ENCODE peak calls at places on chromosome 1, in ten cellular contexts. One of them, this sample, is unnamed.

GRCh38 chr1:175494950-175495349 is 248.4 kb downstream of the TNR start:
- DNase-seq in A549: no peak
- DNase-seq in right lobe of liver: no peak
- DNase-seq in uterus: no peak
- DNase-seq in esophagus squamous epithelium: no peak
- DNase-seq in stomach: no peak
- DNase-seq in breast epithelium: no peak
- DNase-seq in esophagus muscularis mucosa: no peak
- DNase-seq in adrenal gland: no peak
- DNase-seq in H54: no peak
- DNase-seq in this sample: no peak

GRCh38 chr1:53482441-53483153 is 23.4 kb downstream of the DMRTB1 start:
- DNase-seq in adrenal gland: no peak
- DNase-seq in esophagus muscularis mucosa: no peak
- DNase-seq in breast epithelium: no peak
- DNase-seq in right lobe of liver: no peak
- DNase-seq in A549: no peak
- DNase-seq in H54: no peak
- DNase-seq in stomach: no peak
- DNase-seq in uterus: no peak
- DNase-seq in esophagus squamous epithelium: no peak
- DNase-seq in this sample: no peak

GRCh38 chr1:64508521-64509096 is 38.7 kb downstream of the CACHD1 start:
- DNase-seq in H54: no peak
- DNase-seq in stomach: no peak
- DNase-seq in esophagus muscularis mucosa: no peak
- DNase-seq in esophagus squamous epithelium: no peak
- DNase-seq in A549: no peak
- DNase-seq in uterus: no peak
- DNase-seq in adrenal gland: no peak
- DNase-seq in right lobe of liver: no peak
- DNase-seq in breast epithelium: no peak
- DNase-seq in this sample: no peak

GRCh38 chr1:36528361-36529349 is 45.9 kb upstream of the CSF3R start:
- DNase-seq in breast epithelium: no peak
- DNase-seq in adrenal gland: no peak
- DNase-seq in A549: peak; percentile 16
- DNase-seq in esophagus muscularis mucosa: no peak
- DNase-seq in esophagus squamous epithelium: no peak
- DNase-seq in stomach: no peak
- DNase-seq in uterus: no peak
- DNase-seq in H54: no peak
- DNase-seq in right lobe of liver: no peak
- DNase-seq in this sample: peak; percentile 60

GRCh38 chr1:6330410-6330827 is 63.1 kb downstream of the ACOT7 start:
- DNase-seq in esophagus muscularis mucosa: no peak
- DNase-seq in right lobe of liver: no peak
- DNase-seq in uterus: peak; percentile 39
- DNase-seq in stomach: no peak
- DNase-seq in breast epithelium: no peak
- DNase-seq in A549: no peak
- DNase-seq in adrenal gland: no peak
- DNase-seq in esophagus squamous epithelium: no peak
- DNase-seq in H54: no peak
- DNase-seq in this sample: no peak

GRCh38 chr1:40344597-40344996 is 27.5 kb upstream of the COL9A2 start:
- DNase-seq in esophagus muscularis mucosa: no peak
- DNase-seq in right lobe of liver: peak; percentile 49
- DNase-seq in stomach: peak; percentile 44
- DNase-seq in esophagus squamous epithelium: no peak
- DNase-seq in H54: peak; percentile 61
- DNase-seq in adrenal gland: peak; percentile 55
- DNase-seq in breast epithelium: peak; percentile 27
- DNase-seq in A549: peak; percentile 11
- DNase-seq in uterus: no peak
- DNase-seq in this sample: peak; percentile 42

GRCh38 chr1:41874903-41875411 is 43.8 kb downstream of the HIVEP3 start:
- DNase-seq in breast epithelium: no peak
- DNase-seq in A549: no peak
- DNase-seq in stomach: no peak
- DNase-seq in uterus: no peak
- DNase-seq in H54: no peak
- DNase-seq in esophagus squamous epithelium: no peak
- DNase-seq in right lobe of liver: no peak
- DNase-seq in esophagus muscularis mucosa: no peak
- DNase-seq in adrenal gland: no peak
- DNase-seq in this sample: no peak

GRCh38 chr1:38964140-38964548 is 22.5 kb upstream of the RHBDL2 start:
- DNase-seq in right lobe of liver: no peak
- DNase-seq in breast epithelium: no peak
- DNase-seq in H54: no peak
- DNase-seq in esophagus squamous epithelium: no peak
- DNase-seq in A549: peak; percentile 27
- DNase-seq in esophagus muscularis mucosa: no peak
- DNase-seq in uterus: no peak
- DNase-seq in adrenal gland: no peak
- DNase-seq in stomach: no peak
- DNase-seq in this sample: no peak

GRCh38 chr1:54253480-54253879 is 53.5 kb downstream of the MRPL37 start:
- DNase-seq in uterus: no peak
- DNase-seq in breast epithelium: no peak
- DNase-seq in adrenal gland: peak; percentile 75
- DNase-seq in esophagus squamous epithelium: no peak
- DNase-seq in A549: peak; percentile 31
- DNase-seq in stomach: no peak
- DNase-seq in H54: peak; percentile 99
- DNase-seq in right lobe of liver: no peak
- DNase-seq in esophagus muscularis mucosa: no peak
- DNase-seq in this sample: no peak

GRCh38 chr1:3822421-3822820 is 26.1 kb upstream of the LRRC47 start:
- DNase-seq in uterus: no peak
- DNase-seq in breast epithelium: no peak
- DNase-seq in esophagus muscularis mucosa: no peak
- DNase-seq in A549: no peak
- DNase-seq in H54: no peak
- DNase-seq in stomach: no peak
- DNase-seq in adrenal gland: no peak
- DNase-seq in right lobe of liver: peak; percentile 9
- DNase-seq in esophagus squamous epithelium: no peak
- DNase-seq in this sample: no peak

GRCh38 chr1:24619376-24619775 is 23.7 kb upstream of the SRRM1 start:
- DNase-seq in stomach: no peak
- DNase-seq in esophagus squamous epithelium: no peak
- DNase-seq in right lobe of liver: no peak
- DNase-seq in breast epithelium: peak; percentile 87
- DNase-seq in esophagus muscularis mucosa: no peak
- DNase-seq in adrenal gland: no peak
- DNase-seq in A549: no peak
- DNase-seq in H54: no peak
- DNase-seq in uterus: no peak
- DNase-seq in this sample: no peak

GRCh38 chr1:50368179-50369007 is 54.9 kb downstream of the DMRTA2 start:
- DNase-seq in esophagus squamous epithelium: no peak
- DNase-seq in right lobe of liver: no peak
- DNase-seq in A549: peak; percentile 15
- DNase-seq in breast epithelium: no peak
- DNase-seq in esophagus muscularis mucosa: no peak
- DNase-seq in H54: no peak
- DNase-seq in adrenal gland: peak; percentile 31
- DNase-seq in stomach: peak; percentile 42
- DNase-seq in uterus: no peak
- DNase-seq in this sample: no peak

GRCh38 chr1:116571215-116571919 is 541 bp upstream of the CD58 start:
- DNase-seq in esophagus muscularis mucosa: peak; percentile 74
- DNase-seq in uterus: no peak
- DNase-seq in breast epithelium: no peak
- DNase-seq in H54: no peak
- DNase-seq in right lobe of liver: no peak
- DNase-seq in adrenal gland: peak; percentile 18
- DNase-seq in esophagus squamous epithelium: no peak
- DNase-seq in stomach: no peak
- DNase-seq in A549: no peak
- DNase-seq in this sample: no peak

GRCh38 chr1:224626042-224626441 is 9.9 kb downstream of the CNIH3 start:
- DNase-seq in esophagus squamous epithelium: no peak
- DNase-seq in H54: no peak
- DNase-seq in uterus: no peak
- DNase-seq in stomach: no peak
- DNase-seq in breast epithelium: no peak
- DNase-seq in esophagus muscularis mucosa: no peak
- DNase-seq in right lobe of liver: no peak
- DNase-seq in A549: no peak
- DNase-seq in adrenal gland: no peak
- DNase-seq in this sample: no peak

GRCh38 chr1:23648576-23648975 is 43.0 kb upstream of the RPL11 start:
- DNase-seq in adrenal gland: no peak
- DNase-seq in A549: no peak
- DNase-seq in esophagus squamous epithelium: no peak
- DNase-seq in H54: no peak
- DNase-seq in esophagus muscularis mucosa: no peak
- DNase-seq in uterus: no peak
- DNase-seq in right lobe of liver: no peak
- DNase-seq in breast epithelium: no peak
- DNase-seq in stomach: no peak
- DNase-seq in this sample: no peak

GRCh38 chr1:240765732-240766363 is 153.9 kb upstream of the GREM2 start:
- DNase-seq in right lobe of liver: no peak
- DNase-seq in adrenal gland: no peak
- DNase-seq in uterus: no peak
- DNase-seq in H54: peak; percentile 28
- DNase-seq in A549: peak; percentile 12
- DNase-seq in esophagus muscularis mucosa: no peak
- DNase-seq in stomach: no peak
- DNase-seq in breast epithelium: no peak
- DNase-seq in esophagus squamous epithelium: no peak
- DNase-seq in this sample: no peak

GRCh38 chr1:224080082-224080774 is 33.7 kb upstream of the FBXO28 start:
- DNase-seq in stomach: no peak
- DNase-seq in breast epithelium: peak; percentile 19
- DNase-seq in esophagus squamous epithelium: no peak
- DNase-seq in esophagus muscularis mucosa: no peak
- DNase-seq in adrenal gland: no peak
- DNase-seq in uterus: no peak
- DNase-seq in A549: no peak
- DNase-seq in H54: peak; percentile 23
- DNase-seq in right lobe of liver: no peak
- DNase-seq in this sample: no peak

GRCh38 chr1:151199860-151200581 is 1.7 kb downstream of the PIP5K1A start:
- DNase-seq in A549: peak; percentile 54
- DNase-seq in stomach: no peak
- DNase-seq in esophagus squamous epithelium: no peak
- DNase-seq in H54: peak; percentile 66
- DNase-seq in esophagus muscularis mucosa: no peak
- DNase-seq in uterus: no peak
- DNase-seq in right lobe of liver: no peak
- DNase-seq in adrenal gland: peak; percentile 28
- DNase-seq in breast epithelium: no peak
- DNase-seq in this sample: peak; percentile 74

GRCh38 chr1:232571523-232571922 is 58.4 kb downstream of the SIPA1L2 start:
- DNase-seq in H54: no peak
- DNase-seq in right lobe of liver: no peak
- DNase-seq in esophagus squamous epithelium: no peak
- DNase-seq in adrenal gland: no peak
- DNase-seq in esophagus muscularis mucosa: no peak
- DNase-seq in stomach: no peak
- DNase-seq in uterus: no peak
- DNase-seq in A549: peak; percentile 12
- DNase-seq in breast epithelium: no peak
- DNase-seq in this sample: no peak

GRCh38 chr1:36400825-36401601 is 3.3 kb upstream of the LSM10 start:
- DNase-seq in A549: peak; percentile 50
- DNase-seq in stomach: peak; percentile 55
- DNase-seq in adrenal gland: peak; percentile 59
- DNase-seq in esophagus muscularis mucosa: peak; percentile 96
- DNase-seq in esophagus squamous epithelium: peak; percentile 49
- DNase-seq in uterus: peak; percentile 73
- DNase-seq in H54: peak; percentile 67
- DNase-seq in right lobe of liver: peak; percentile 81
- DNase-seq in breast epithelium: peak; percentile 60
- DNase-seq in this sample: peak; percentile 97

GRCh38 chr1:244050835-244051444 is at the start of gene ZBTB18:
- DNase-seq in uterus: no peak
- DNase-seq in H54: no peak
- DNase-seq in stomach: no peak
- DNase-seq in adrenal gland: no peak
- DNase-seq in esophagus muscularis mucosa: no peak
- DNase-seq in esophagus squamous epithelium: no peak
- DNase-seq in breast epithelium: no peak
- DNase-seq in right lobe of liver: no peak
- DNase-seq in A549: no peak
- DNase-seq in this sample: peak; percentile 84
- TF ChIP-seq POLR2A in uterus: no peak
- TF ChIP-seq POLR2A in H54: no peak
- TF ChIP-seq POLR2A in stomach: no peak
- TF ChIP-seq POLR2A in adrenal gland: no peak
- TF ChIP-seq POLR2A in esophagus muscularis mucosa: no peak
- TF ChIP-seq POLR2A in esophagus squamous epithelium: no peak
- TF ChIP-seq POLR2A in breast epithelium: no peak
- TF ChIP-seq POLR2A in right lobe of liver: peak; percentile 16
- TF ChIP-seq POLR2A in A549: no peak
- TF ChIP-seq POLR2A in this sample: no peak

GRCh38 chr1:204073837-204074273 is 940 bp downstream of the SOX13 start:
- DNase-seq in A549: peak; percentile 36
- DNase-seq in stomach: no peak
- DNase-seq in breast epithelium: no peak
- DNase-seq in H54: no peak
- DNase-seq in uterus: peak; percentile 50
- DNase-seq in esophagus squamous epithelium: no peak
- DNase-seq in adrenal gland: peak; percentile 37
- DNase-seq in esophagus muscularis mucosa: no peak
- DNase-seq in right lobe of liver: peak; percentile 35
- DNase-seq in this sample: no peak
- TF ChIP-seq POLR2A in A549: no peak
- TF ChIP-seq POLR2A in stomach: no peak
- TF ChIP-seq POLR2A in breast epithelium: no peak
- TF ChIP-seq POLR2A in H54: no peak
- TF ChIP-seq POLR2A in uterus: no peak
- TF ChIP-seq POLR2A in esophagus squamous epithelium: no peak
- TF ChIP-seq POLR2A in adrenal gland: no peak
- TF ChIP-seq POLR2A in esophagus muscularis mucosa: no peak
- TF ChIP-seq POLR2A in right lobe of liver: no peak
- TF ChIP-seq POLR2A in this sample: no peak

GRCh38 chr1:30808067-30808662 is 50.6 kb upstream of the LAPTM5 start:
- DNase-seq in H54: no peak
- DNase-seq in right lobe of liver: no peak
- DNase-seq in esophagus muscularis mucosa: no peak
- DNase-seq in A549: no peak
- DNase-seq in breast epithelium: no peak
- DNase-seq in uterus: no peak
- DNase-seq in esophagus squamous epithelium: no peak
- DNase-seq in adrenal gland: no peak
- DNase-seq in stomach: no peak
- DNase-seq in this sample: no peak
- TF ChIP-seq POLR2A in H54: no peak
- TF ChIP-seq POLR2A in right lobe of liver: no peak
- TF ChIP-seq POLR2A in esophagus muscularis mucosa: no peak
- TF ChIP-seq POLR2A in A549: no peak
- TF ChIP-seq POLR2A in breast epithelium: no peak
- TF ChIP-seq POLR2A in uterus: no peak
- TF ChIP-seq POLR2A in esophagus squamous epithelium: no peak
- TF ChIP-seq POLR2A in adrenal gland: no peak
- TF ChIP-seq POLR2A in stomach: no peak
- TF ChIP-seq POLR2A in this sample: no peak

GRCh38 chr1:225809842-225810578 is at the start of gene EPHX1:
- DNase-seq in adrenal gland: peak; percentile 93
- DNase-seq in right lobe of liver: peak; percentile 93
- DNase-seq in uterus: peak; percentile 92
- DNase-seq in esophagus squamous epithelium: no peak
- DNase-seq in breast epithelium: peak; percentile 83
- DNase-seq in A549: peak; percentile 87
- DNase-seq in esophagus muscularis mucosa: peak; percentile 96
- DNase-seq in stomach: peak; percentile 94
- DNase-seq in H54: peak; percentile 98
- DNase-seq in this sample: peak; percentile 98
- TF ChIP-seq POLR2A in adrenal gland: peak; percentile 94
- TF ChIP-seq POLR2A in right lobe of liver: peak; percentile 99
- TF ChIP-seq POLR2A in uterus: peak; percentile 95
- TF ChIP-seq POLR2A in esophagus squamous epithelium: peak; percentile 85
- TF ChIP-seq POLR2A in breast epithelium: no peak
- TF ChIP-seq POLR2A in A549: peak; percentile 97
- TF ChIP-seq POLR2A in esophagus muscularis mucosa: no peak
- TF ChIP-seq POLR2A in stomach: no peak
- TF ChIP-seq POLR2A in H54: peak; percentile 95
- TF ChIP-seq POLR2A in this sample: no peak